ENCODE peak calls at places on chromosomes 13 and 19, in nine cellular contexts. M, W, Z, R, I, B, J, T and F are unnamed samples.

GRCh38 chr19:15199652-15200574 is 882 bp downstream of the NOTCH3 start:
- DNase-seq in M (no peak), W (no peak), Z (no peak), R (no peak), I (no peak), B (peak), J (no peak), T (no peak), F (no peak)

GRCh38 chr19:14517840-14518505 is at the start of gene DNAJB1:
- DNase-seq in M (peak), W (no peak), Z (peak), R (peak), I (peak), B (peak), J (peak), T (peak), F (peak)

GRCh38 chr13:26988059-26988769 is 183.4 kb downstream of the USP12 start:
- DNase-seq in M (no peak), W (no peak), Z (no peak), R (peak), I (peak), B (no peak), J (no peak), T (peak), F (no peak)

GRCh38 chr13:49044849-49045248 is 69.1 kb downstream of the FNDC3A start:
- DNase-seq in M (no peak), W (no peak), Z (no peak), R (no peak), I (no peak), B (no peak), J (no peak), T (no peak), F (no peak)

GRCh38 chr19:46736544-46737274 is 9.1 kb upstream of the FKRP start:
- DNase-seq in M (peak), W (no peak), Z (no peak), R (no peak), I (no peak), B (no peak), J (peak), T (no peak), F (no peak)

GRCh38 chr13:110499621-110500281 is 61.8 kb downstream of the RAB20 start:
- DNase-seq in M (no peak), W (no peak), Z (no peak), R (no peak), I (no peak), B (no peak), J (no peak), T (no peak), F (no peak)

GRCh38 chr13:42369071-42369795 is 97.3 kb downstream of the AKAP11 start:
- DNase-seq in M (no peak), W (no peak), Z (no peak), R (no peak), I (no peak), B (no peak), J (no peak), T (no peak), F (no peak)

GRCh38 chr13:98996046-98996445 is 18.2 kb upstream of the DOCK9 start:
- DNase-seq in M (no peak), W (no peak), Z (no peak), R (no peak), I (no peak), B (no peak), J (no peak), T (no peak), F (no peak)

GRCh38 chr13:23770428-23770827 is 118.8 kb downstream of the MIPEP start:
- DNase-seq in M (no peak), W (no peak), Z (no peak), R (no peak), I (no peak), B (peak), J (no peak), T (no peak), F (no peak)

GRCh38 chr13:99133230-99133629 is 67.4 kb upstream of the UBAC2 start:
- DNase-seq in M (no peak), W (no peak), Z (no peak), R (no peak), I (no peak), B (no peak), J (no peak), T (no peak), F (no peak)

GRCh38 chr13:34748561-34748960 is 193.5 kb upstream of the NBEA start:
- DNase-seq in M (no peak), W (no peak), Z (no peak), R (no peak), I (no peak), B (no peak), J (no peak), T (no peak), F (no peak)

GRCh38 chr13:22332411-22332810 is 661.5 kb downstream of the FGF9 start:
- DNase-seq in M (no peak), W (no peak), Z (no peak), R (no peak), I (no peak), B (no peak), J (no peak), T (no peak), F (no peak)

GRCh38 chr13:110770678-110771077 is 57.2 kb downstream of the ING1 start:
- DNase-seq in M (no peak), W (no peak), Z (no peak), R (no peak), I (no peak), B (no peak), J (no peak), T (no peak), F (no peak)

GRCh38 chr13:94656766-94657165 is 55.1 kb downstream of the GPR180 start:
- DNase-seq in M (no peak), W (no peak), Z (no peak), R (no peak), I (no peak), B (peak), J (no peak), T (no peak), F (no peak)

GRCh38 chr13:96527497-96527896 is 437.6 kb downstream of the HS6ST3 start:
- DNase-seq in M (no peak), W (no peak), Z (no peak), R (no peak), I (no peak), B (peak), J (no peak), T (no peak), F (no peak)

GRCh38 chr13:30431269-30431950 is 9.1 kb downstream of the UBE2L5 start:
- DNase-seq in M (no peak), W (no peak), Z (no peak), R (no peak), I (no peak), B (no peak), J (no peak), T (no peak), F (no peak)

GRCh38 chr19:40807147-40808020 is 8.4 kb downstream of the EGLN2 start:
- DNase-seq in M (no peak), W (no peak), Z (no peak), R (no peak), I (no peak), B (peak), J (no peak), T (no peak), F (no peak)

GRCh38 chr13:73835138-73835721 is 299.0 kb downstream of the KLF12 start:
- DNase-seq in M (no peak), W (no peak), Z (no peak), R (no peak), I (no peak), B (peak), J (no peak), T (no peak), F (no peak)

GRCh38 chr19:46617566-46618079 is 7.3 kb downstream of the PTGIR start:
- DNase-seq in M (no peak), W (no peak), Z (no peak), R (no peak), I (no peak), B (no peak), J (no peak), T (no peak), F (no peak)

GRCh38 chr19:6227941-6228325 is 51.8 kb downstream of the MLLT1 start:
- DNase-seq in M (peak), W (no peak), Z (no peak), R (no peak), I (no peak), B (no peak), J (no peak), T (no peak), F (no peak)

GRCh38 chr19:2185734-2186070 is 22.0 kb downstream of the DOT1L start:
- DNase-seq in M (no peak), W (no peak), Z (no peak), R (no peak), I (no peak), B (no peak), J (no peak), T (no peak), F (no peak)

GRCh38 chr13:76663941-76664340 is 222.3 kb downstream of the KCTD12 start:
- DNase-seq in M (no peak), W (no peak), Z (no peak), R (no peak), I (no peak), B (no peak), J (no peak), T (no peak), F (no peak)

GRCh38 chr19:28998974-28999373 is 214.0 kb downstream of the UQCRFS1 start:
- DNase-seq in M (no peak), W (no peak), Z (no peak), R (no peak), I (no peak), B (no peak), J (no peak), T (no peak), F (no peak)

GRCh38 chr13:77506874-77507273 is 28.6 kb upstream of the SCEL start:
- DNase-seq in M (no peak), W (no peak), Z (no peak), R (no peak), I (no peak), B (no peak), J (no peak), T (no peak), F (no peak)

GRCh38 chr19:34639491-34640085 is 37.4 kb downstream of the SCGB2B2 start:
- DNase-seq in M (no peak), W (no peak), Z (peak), R (no peak), I (no peak), B (peak), J (no peak), T (peak), F (peak)

GRCh38 chr19:5145521-5146511 is 176.9 kb downstream of the KDM4B start:
- DNase-seq in M (peak), W (no peak), Z (peak), R (no peak), I (no peak), B (no peak), J (peak), T (no peak), F (no peak)

GRCh38 chr19:46878613-46879375 is 18.0 kb downstream of the ARHGAP35 start:
- DNase-seq in M (no peak), W (no peak), Z (no peak), R (no peak), I (no peak), B (no peak), J (no peak), T (no peak), F (no peak)

GRCh38 chr19:56253737-56254136 is 18.8 kb upstream of the EDDM13 start:
- DNase-seq in M (no peak), W (no peak), Z (no peak), R (no peak), I (no peak), B (peak), J (no peak), T (no peak), F (no peak)

GRCh38 chr13:23488442-23488841 is 54.9 kb upstream of the SACS start:
- DNase-seq in M (no peak), W (no peak), Z (peak), R (no peak), I (no peak), B (no peak), J (no peak), T (no peak), F (no peak)

GRCh38 chr19:5547881-5548280 is 19.9 kb downstream of the TINCR start:
- DNase-seq in M (no peak), W (no peak), Z (no peak), R (no peak), I (no peak), B (peak), J (no peak), T (peak), F (no peak)

GRCh38 chr19:7904074-7905020 is 670 bp downstream of the MAP2K7 start:
- DNase-seq in M (peak), W (no peak), Z (peak), R (peak), I (peak), B (peak), J (no peak), T (peak), F (no peak)

GRCh38 chr13:48265217-48265815 is 32.3 kb downstream of the ITM2B start:
- DNase-seq in M (no peak), W (no peak), Z (no peak), R (no peak), I (no peak), B (no peak), J (no peak), T (peak), F (no peak)

GRCh38 chr13:109707044-109707794 is 79.2 kb downstream of the IRS2 start:
- DNase-seq in M (no peak), W (no peak), Z (no peak), R (no peak), I (no peak), B (no peak), J (no peak), T (no peak), F (no peak)

GRCh38 chr13:51249767-51250741 is 27.9 kb downstream of the FAM124A start:
- DNase-seq in M (no peak), W (no peak), Z (no peak), R (no peak), I (no peak), B (peak), J (no peak), T (no peak), F (no peak)

GRCh38 chr19:49597703-49597974 is 6.7 kb downstream of the PRR12 start:
- DNase-seq in M (no peak), W (no peak), Z (no peak), R (no peak), I (no peak), B (no peak), J (no peak), T (no peak), F (no peak)
- H3K4me3 ChIP-seq in M (no peak), W (no peak), Z (no peak), R (no peak), I (no peak), B (no peak), J (no peak), T (no peak), F (no peak)

GRCh38 chr19:17346109-17346671 is 8.8 kb downstream of the GTPBP3 start:
- DNase-seq in M (no peak), W (no peak), Z (peak), R (peak), I (peak), B (peak), J (peak), T (peak), F (peak)

GRCh38 chr19:17347361-17347760 is 10.0 kb downstream of the GTPBP3 start:
- DNase-seq in M (no peak), W (no peak), Z (peak), R (no peak), I (peak), B (no peak), J (no peak), T (no peak), F (no peak)

GRCh38 chr19:17351815-17352435 is 14.6 kb downstream of the GTPBP3 start:
- DNase-seq in M (no peak), W (no peak), Z (no peak), R (no peak), I (no peak), B (no peak), J (no peak), T (no peak), F (no peak)

GRCh38 chr19:17347877-17348276 is 10.5 kb downstream of the GTPBP3 start:
- DNase-seq in M (no peak), W (no peak), Z (no peak), R (no peak), I (no peak), B (no peak), J (no peak), T (no peak), F (no peak)

DNA sequence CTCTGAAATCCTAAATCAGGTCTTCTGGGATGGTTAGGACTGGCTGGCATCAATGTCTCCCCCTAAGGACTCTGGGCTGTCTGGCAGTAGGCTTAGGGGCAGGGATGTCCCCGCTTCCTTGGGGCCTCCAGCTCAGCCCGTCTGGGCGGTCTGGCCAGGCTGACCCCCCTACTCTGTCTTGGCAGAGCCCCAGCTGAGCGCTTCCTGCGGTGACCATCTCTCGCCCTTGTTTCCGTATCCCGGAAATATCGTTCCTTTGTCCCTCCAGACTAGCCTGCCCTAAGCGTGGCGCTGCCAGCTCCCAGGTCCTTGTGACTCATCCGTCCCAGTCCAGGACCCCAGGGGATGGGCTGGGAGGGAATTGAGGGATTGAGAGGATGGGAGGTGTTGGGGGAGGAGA is 11.3 kb downstream of the GTPBP3 start:
- DNase-seq in M (no peak), W (no peak), Z (no peak), R (peak), I (peak), B (peak), J (peak), T (no peak), F (no peak)
- H3K27ac ChIP-seq in M (no peak), W (peak), Z (peak), R (peak), I (peak), B (no peak), J (peak), T (no peak), F (no peak)

GRCh38 chr13:65965496-65965895 is 1264.6 kb downstream of the PCDH9 start:
- DNase-seq in M (no peak), W (no peak), Z (no peak), R (no peak), I (no peak), B (no peak), J (no peak), T (no peak), F (no peak)

GRCh38 chr13:65964672-65965071 is 1265.5 kb downstream of the PCDH9 start:
- DNase-seq in M (no peak), W (no peak), Z (no peak), R (no peak), I (no peak), B (no peak), J (no peak), T (no peak), F (no peak)

GRCh38 chr13:65971541-65971940 is 1258.6 kb downstream of the PCDH9 start:
- DNase-seq in M (no peak), W (no peak), Z (no peak), R (no peak), I (no peak), B (peak), J (no peak), T (no peak), F (no peak)

DNA sequence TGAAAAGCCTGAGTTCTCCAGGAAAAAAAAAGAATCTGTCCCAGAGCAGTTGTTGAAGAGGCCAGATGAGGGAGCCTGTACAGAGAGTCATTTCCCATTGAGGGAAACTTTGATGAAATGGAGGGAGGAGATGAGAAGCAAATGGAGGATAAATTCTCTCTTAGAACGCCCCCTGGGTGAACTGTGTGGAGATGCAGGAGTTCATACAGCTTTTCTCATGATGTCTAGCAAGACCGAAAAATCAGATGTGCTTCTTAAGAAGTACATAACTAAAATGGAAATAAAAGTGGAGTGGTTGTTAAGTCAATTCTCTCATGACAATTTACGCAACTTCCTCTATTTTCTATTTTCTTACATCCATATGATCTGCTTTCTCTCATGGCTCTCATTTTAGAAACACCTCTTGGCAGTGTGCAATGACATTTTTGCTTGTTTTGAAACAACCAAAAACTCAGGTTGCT is 1263.1 kb downstream of the PCDH9 start:
- DNase-seq in M (no peak), W (no peak), Z (no peak), R (no peak), I (no peak), B (peak), J (no peak), T (no peak), F (no peak)
- TF ChIP-seq CTCF in M (peak), W (no peak), Z (no peak), R (no peak), I (no peak), B (peak), J (no peak), T (no peak), F (peak)

GRCh38 chr19:11243798-11244169 is 4.4 kb downstream of the ANGPTL8 start:
- DNase-seq in M (no peak), W (no peak), Z (no peak), R (no peak), I (no peak), B (no peak), J (no peak), T (no peak), F (no peak)
- H3K4me3 ChIP-seq in M (no peak), W (no peak), Z (no peak), R (no peak), I (no peak), B (peak), J (no peak), T (no peak), F (no peak)